ENCODE peak calls at places on chromosome 14, in seven cellular contexts. W is Peyer's patch, P is ovary, M is adrenal gland, T is heart left ventricle, X is breast epithelium, L is IMR-90. Q is an unnamed sample.
A peak's percentile ranks its signal among the peaks of the same experiment; 100 is the strongest.

GRCh38 chr14:91364524-91365270 is 52.9 kb downstream of the CCDC88C start:
- DNase-seq in L (no peak), W (no peak), M (no peak), X (no peak), P (no peak), T (no peak), Q (no peak)

GRCh38 chr14:99654235-99655000 is 9.5 kb downstream of the HHIPL1 start:
- DNase-seq in X (peak; percentile 36), L (peak; percentile 81), W (peak; percentile 53), M (peak; percentile 85), T (no peak), P (peak; percentile 67), Q (peak; percentile 85)

GRCh38 chr14:63478024-63478423 is 65.2 kb downstream of the PPP2R5E start:
- DNase-seq in L (no peak), W (no peak), T (no peak), P (no peak), M (no peak), X (no peak), Q (no peak)

GRCh38 chr14:33943081-33943480 is 7.8 kb downstream of the EGLN3 start:
- DNase-seq in P (no peak), T (no peak), X (no peak), W (peak; percentile 66), M (no peak), L (no peak), Q (no peak)

GRCh38 chr14:94307410-94307992 is 14.4 kb upstream of the SERPINA10 start:
- DNase-seq in L (no peak), P (no peak), X (no peak), T (no peak), W (no peak), M (no peak), Q (no peak)

GRCh38 chr14:55412686-55413085 is 1.1 kb upstream of the ATG14 start:
- DNase-seq in X (no peak), M (no peak), L (no peak), T (no peak), W (no peak), P (no peak), Q (no peak)

GRCh38 chr14:24077086-24077485 is 5.7 kb downstream of the CPNE6 start:
- DNase-seq in X (no peak), T (no peak), L (no peak), P (no peak), M (no peak), W (no peak), Q (no peak)

GRCh38 chr14:64779472-64779871 is 75.2 kb downstream of the PLEKHG3 start:
- DNase-seq in M (peak; percentile 69), T (peak; percentile 79), W (no peak), P (no peak), L (no peak), X (no peak), Q (no peak)

GRCh38 chr14:65850429-65851145 is 438.1 kb downstream of the FUT8 start:
- DNase-seq in P (no peak), W (peak; percentile 54), X (no peak), M (no peak), L (no peak), T (no peak), Q (no peak)

GRCh38 chr14:94396628-94397210 is 8.3 kb upstream of the SERPINA1 start:
- DNase-seq in L (no peak), W (no peak), M (no peak), T (no peak), X (no peak), P (no peak), Q (no peak)

GRCh38 chr14:54730156-54730961 is 163.4 kb downstream of the SAMD4A start:
- DNase-seq in P (no peak), X (no peak), T (no peak), W (peak; percentile 68), L (peak; percentile 78), M (peak; percentile 26), Q (no peak)

GRCh38 chr14:105187116-105187515 is 6.0 kb upstream of the NUDT14 start:
- DNase-seq in X (no peak), T (no peak), M (no peak), L (no peak), P (no peak), W (no peak), Q (no peak)

GRCh38 chr14:78581222-78581621 is 411.0 kb downstream of the NRXN3 start:
- DNase-seq in W (no peak), M (no peak), T (no peak), X (no peak), P (no peak), L (no peak), Q (no peak)

GRCh38 chr14:100297320-100298300 is 8.6 kb downstream of the SLC25A29 start:
- DNase-seq in L (peak; percentile 88), X (peak; percentile 74), M (peak; percentile 84), P (peak; percentile 83), T (peak; percentile 82), W (peak; percentile 87), Q (peak; percentile 90)

GRCh38 chr14:50060871-50061663 is 55.3 kb downstream of the VCPKMT start:
- DNase-seq in X (peak; percentile 73), T (peak; percentile 63), L (peak; percentile 95), P (peak; percentile 44), M (peak; percentile 84), W (peak; percentile 61), Q (peak; percentile 50)

GRCh38 chr14:89000007-89000942 is 175.8 kb downstream of the TTC8 start:
- DNase-seq in W (peak; percentile 60), L (peak; percentile 98), M (peak; percentile 95), T (peak; percentile 77), X (no peak), P (no peak), Q (peak; percentile 67)

GRCh38 chr14:53027031-53027430 is 76.2 kb upstream of the FERMT2 start:
- DNase-seq in M (no peak), W (no peak), L (no peak), P (no peak), X (no peak), T (no peak), Q (no peak)

GRCh38 chr14:45893127-45893526 is 640.1 kb upstream of the MIS18BP1 start:
- DNase-seq in L (no peak), X (no peak), P (no peak), W (no peak), M (no peak), T (no peak), Q (no peak)

GRCh38 chr14:74582910-74583581 is 29.0 kb downstream of the LTBP2 start:
- DNase-seq in W (no peak), P (peak; percentile 70), M (peak; percentile 87), T (peak; percentile 50), L (peak; percentile 73), X (no peak), Q (no peak)

GRCh38 chr14:30295980-30296379 is 263.0 kb upstream of the G2E3 start:
- DNase-seq in X (no peak), W (no peak), M (no peak), P (no peak), T (no peak), L (no peak), Q (no peak)

GRCh38 chr14:59395672-59396071 is 69.5 kb downstream of the GPR135 start:
- DNase-seq in T (no peak), P (no peak), L (no peak), X (no peak), W (no peak), M (no peak), Q (no peak)

GRCh38 chr14:104138098-104138890 is at the start of gene KIF26A:
- DNase-seq in W (peak; percentile 35), X (no peak), M (peak; percentile 14), T (peak; percentile 51), L (no peak), P (peak; percentile 60), Q (peak; percentile 41)

GRCh38 chr14:104136472-104137296 is 1.7 kb upstream of the KIF26A start:
- DNase-seq in W (peak; percentile 39), P (peak; percentile 37), T (peak; percentile 29), X (no peak), M (no peak), L (no peak), Q (no peak)

GRCh38 chr14:104138891-104139459 is 588 bp downstream of the KIF26A start:
- DNase-seq in L (no peak), M (peak; percentile 8), P (peak; percentile 47), W (no peak), T (peak; percentile 30), X (no peak), Q (no peak)

GRCh38 chr14:104135904-104136471 is 2.4 kb upstream of the KIF26A start:
- DNase-seq in L (no peak), P (peak; percentile 40), W (no peak), T (peak; percentile 18), M (no peak), X (no peak), Q (no peak)

GRCh38 chr14:104137297-104138097 is 890 bp upstream of the KIF26A start:
- DNase-seq in M (peak; percentile 48), W (peak; percentile 73), T (peak; percentile 71), L (peak; percentile 4), X (peak; percentile 24), P (peak; percentile 80), Q (peak; percentile 70)
- H3K4me3 ChIP-seq in M (no peak overlapping the region), W (peak overlapping the region; percentile 52), T (peak overlapping the region; percentile 70), L (no peak overlapping the region), X (peak overlapping the region; percentile 40), P (peak overlapping the region; percentile 37), Q (peak overlapping the region; percentile 56)

GRCh38 chr14:68970096-68970612 is 8.9 kb downstream of the ACTN1 start:
- DNase-seq in L (no peak), X (no peak), P (no peak), W (no peak), M (no peak), T (no peak), Q (no peak)
- H3K4me1 ChIP-seq in L (peaks cover 84% of the 10 kb centered on the region), X (peaks cover 17% of the 10 kb centered on the region), P (peaks cover 36% of the 10 kb centered on the region), W (peaks cover 4% of the 10 kb centered on the region), M (peaks cover 66% of the 10 kb centered on the region), T (peaks cover 51% of the 10 kb centered on the region), Q (peaks cover 45% of the 10 kb centered on the region)

DNA sequence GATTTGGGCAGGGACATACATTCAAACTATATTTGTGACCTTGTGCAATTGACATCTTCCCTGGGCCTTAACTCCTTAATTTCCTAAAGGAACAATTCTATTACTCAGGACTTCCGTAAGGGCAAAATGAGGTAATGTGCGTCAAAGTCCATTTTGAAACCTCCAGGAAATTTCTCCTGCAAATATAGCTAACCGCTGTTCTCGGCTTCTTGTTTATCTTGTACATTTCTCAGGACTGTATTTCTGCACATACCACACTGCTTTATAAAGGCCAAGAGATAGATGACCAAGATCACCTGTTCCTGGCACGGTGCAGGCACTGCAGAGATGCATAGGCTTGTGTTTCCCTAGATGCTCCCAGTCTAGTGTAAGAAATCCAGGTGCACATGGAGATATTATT is 1009.4 kb downstream of the BCL11B start:
- DNase-seq in L (no peak), P (no peak), W (no peak), M (no peak), T (no peak), X (no peak), Q (no peak)
- TF ChIP-seq POLR2A in L (no peak), P (no peak), W (no peak), M (no peak), T (no peak), X (no peak), Q (no peak)

GRCh38 chr14:77158175-77158908 is 16.8 kb upstream of the ZDHHC22 start:
- DNase-seq in W (peak; percentile 32), T (peak; percentile 73), M (peak; percentile 76), L (peak; percentile 71), X (no peak), P (peak; percentile 41), Q (peak; percentile 55)
- H3K4me3 ChIP-seq in W (no peak overlapping the region), T (no peak overlapping the region), M (no peak overlapping the region), L (no peak overlapping the region), X (no peak overlapping the region), P (no peak overlapping the region), Q (no peak overlapping the region)